ENCODE peak calls at places on chromosomes 7 and 10, in ten cellular contexts. N, F, Y, T, E, W, G, C, M and D are unnamed samples.
A peak's percentile ranks its signal among the peaks of the same experiment; 100 is the strongest.

GRCh38 chr7:152706465-152706864 is 30.5 kb upstream of the XRCC2 start:
- DNase-seq in N (no peak), F (no peak), Y (no peak), T (no peak), E (no peak), W (no peak), G (no peak), C (no peak), M (no peak), D (no peak)

GRCh38 chr10:96565774-96566173 is 21.0 kb downstream of the TM9SF3 start:
- DNase-seq in N (no peak), F (peak; percentile 23), Y (no peak), T (no peak), E (no peak), W (no peak), G (no peak), C (peak; percentile 73), M (no peak), D (peak; percentile 35)

GRCh38 chr7:30179016-30179436 is 44.2 kb downstream of the MTURN start:
- DNase-seq in N (no peak), F (no peak), Y (no peak), T (no peak), E (no peak), W (no peak), G (no peak), C (no peak), M (no peak), D (no peak)

GRCh38 chr10:62081322-62081945 is 179.9 kb downstream of the ARID5B start:
- DNase-seq in N (no peak), F (no peak), Y (no peak), T (no peak), E (no peak), W (no peak), G (no peak), C (no peak), M (no peak), D (no peak)

GRCh38 chr7:70316745-70317144 is 718.5 kb downstream of the AUTS2 start:
- DNase-seq in N (no peak), F (no peak), Y (no peak), T (no peak), E (no peak), W (no peak), G (no peak), C (no peak), M (no peak), D (no peak)

GRCh38 chr7:92653136-92653535 is 62.9 kb upstream of the FAM133B start:
- DNase-seq in N (no peak), F (no peak), Y (no peak), T (no peak), E (no peak), W (no peak), G (no peak), C (no peak), M (no peak), D (peak; percentile 13)

GRCh38 chr7:155115288-155115687 is 45.2 kb downstream of the HTR5A start:
- DNase-seq in N (no peak), F (no peak), Y (no peak), T (no peak), E (no peak), W (no peak), G (no peak), C (no peak), M (no peak), D (no peak)

GRCh38 chr10:102799691-102800435 is 37.4 kb downstream of the CYP17A1 start:
- DNase-seq in N (no peak), F (no peak), Y (no peak), T (no peak), E (no peak), W (no peak), G (no peak), C (no peak), M (no peak), D (no peak)

GRCh38 chr10:12308102-12308501 is 41.2 kb upstream of the CAMK1D start:
- DNase-seq in N (no peak), F (no peak), Y (no peak), T (no peak), E (no peak), W (no peak), G (no peak), C (no peak), M (peak; percentile 54), D (no peak)

GRCh38 chr7:93757421-93757820 is 133.1 kb downstream of the TFPI2 start:
- DNase-seq in N (no peak), F (no peak), Y (no peak), T (no peak), E (no peak), W (no peak), G (no peak), C (no peak), M (no peak), D (peak; percentile 43)

GRCh38 chr10:117663750-117664149 is 121.2 kb downstream of the EMX2 start:
- DNase-seq in N (no peak), F (peak; percentile 67), Y (no peak), T (no peak), E (no peak), W (no peak), G (no peak), C (peak; percentile 53), M (no peak), D (no peak)

GRCh38 chr7:30647589-30647988 is 34.7 kb downstream of the CRHR2 start:
- DNase-seq in N (no peak), F (no peak), Y (no peak), T (no peak), E (no peak), W (no peak), G (no peak), C (no peak), M (no peak), D (no peak)

GRCh38 chr7:42227931-42228591 is 8.9 kb downstream of the GLI3 start:
- DNase-seq in N (no peak), F (no peak), Y (no peak), T (no peak), E (peak; percentile 64), W (no peak), G (no peak), C (no peak), M (peak; percentile 72), D (peak; percentile 36)

GRCh38 chr10:78868861-78869260 is 199.9 kb upstream of the ZMIZ1 start:
- DNase-seq in N (no peak), F (no peak), Y (no peak), T (no peak), E (no peak), W (no peak), G (no peak), C (no peak), M (no peak), D (no peak)

GRCh38 chr7:81053623-81054022 is 134.8 kb upstream of the SEMA3C start:
- DNase-seq in N (no peak), F (peak; percentile 33), Y (no peak), T (no peak), E (no peak), W (no peak), G (no peak), C (no peak), M (no peak), D (no peak)

GRCh38 chr10:14412624-14413023 is 81.9 kb upstream of the FRMD4A start:
- DNase-seq in N (no peak), F (no peak), Y (no peak), T (no peak), E (no peak), W (no peak), G (no peak), C (no peak), M (no peak), D (no peak)

GRCh38 chr10:23197416-23197861 is 5.3 kb downstream of the PTF1A start:
- DNase-seq in N (no peak), F (no peak), Y (no peak), T (no peak), E (no peak), W (no peak), G (no peak), C (no peak), M (no peak), D (no peak)

GRCh38 chr7:44587843-44588711 is 6.0 kb upstream of the TMED4 start:
- DNase-seq in N (peak; percentile 53), F (peak; percentile 47), Y (peak; percentile 57), T (no peak), E (no peak), W (peak; percentile 18), G (no peak), C (peak; percentile 76), M (no peak), D (peak; percentile 41)

GRCh38 chr7:150986099-150986512 is 4.7 kb upstream of the NOS3 start:
- DNase-seq in N (no peak), F (peak; percentile 35), Y (no peak), T (no peak), E (peak; percentile 78), W (peak; percentile 76), G (peak; percentile 25), C (peak; percentile 62), M (no peak), D (peak; percentile 61)